ENCODE peak calls at places on chromosomes 5 and 9, in ten cellular contexts. H, C, X, F, A, M, L, T, Y and V are unnamed samples. For H3K4me1, the result is how much of the 10 kb centered on the place peaks cover.

GRCh38 chr5:171712616-171713015 is 73.0 kb upstream of the SMIM23 start:
- DNase-seq in T (no peak), L (no peak), A (no peak), C (no peak), M (no peak), X (no peak), H (no peak), Y (no peak), F (no peak), V (no peak)

GRCh38 chr5:107680799-107681198 is 10.1 kb upstream of the EFNA5 start:
- DNase-seq in T (no peak), X (no peak), A (no peak), M (no peak), Y (no peak), C (no peak), L (no peak), F (no peak), H (no peak), V (no peak)

GRCh38 chr5:181223041-181223728 is at the start of gene TRIM41:
- DNase-seq in L (peak), C (peak), F (peak), A (peak), T (peak), X (peak), H (peak), Y (peak), M (peak), V (peak)

GRCh38 chr5:102681403-102681983 is 73.6 kb upstream of the PAM start:
- DNase-seq in T (no peak), M (no peak), Y (peak), A (peak), X (peak), F (peak), H (peak), C (peak), L (peak), V (peak)

GRCh38 chr5:75707911-75708509 is 9.2 kb downstream of the POC5 start:
- DNase-seq in X (no peak), A (peak), M (no peak), F (no peak), Y (no peak), L (no peak), T (no peak), C (peak), H (no peak), V (no peak)

GRCh38 chr9:121926417-121926816 is 166.7 kb downstream of the TTLL11 start:
- DNase-seq in X (no peak), H (no peak), L (no peak), C (no peak), F (no peak), M (no peak), A (no peak), T (no peak), Y (no peak), V (no peak)

GRCh38 chr5:660491-661030 is 32.6 kb downstream of the TPPP start:
- DNase-seq in A (no peak), L (no peak), Y (no peak), M (no peak), C (no peak), F (no peak), T (peak), X (no peak), H (no peak), V (no peak)

GRCh38 chr9:131879531-131880290 is 139.8 kb upstream of the RAPGEF1 start:
- DNase-seq in H (no peak), C (no peak), F (no peak), L (no peak), T (peak), X (no peak), M (no peak), Y (no peak), A (no peak), V (no peak)

GRCh38 chr5:65482280-65482726 is 583 bp upstream of the ADAMTS6 start:
- DNase-seq in A (no peak), F (no peak), Y (no peak), C (no peak), M (no peak), L (no peak), T (no peak), H (no peak), X (no peak), V (no peak)

GRCh38 chr5:105670586-105670985 is 2000.2 kb downstream of the EFNA5 start:
- DNase-seq in L (no peak), C (peak), X (no peak), H (no peak), M (no peak), F (no peak), T (no peak), A (no peak), Y (no peak), V (no peak)

GRCh38 chr5:120942551-120942950 is 478.5 kb downstream of the PRR16 start:
- DNase-seq in M (no peak), H (no peak), L (no peak), F (no peak), A (no peak), C (no peak), Y (peak), T (no peak), X (no peak), V (no peak)

GRCh38 chr9:113210815-113211214 is 10.3 kb downstream of the FKBP15 start:
- DNase-seq in T (no peak), L (no peak), F (peak), M (no peak), X (no peak), C (no peak), Y (no peak), A (no peak), H (no peak), V (peak)

GRCh38 chr5:154543380-154543779 is 65.4 kb upstream of the HAND1 start:
- DNase-seq in A (no peak), T (no peak), X (no peak), C (no peak), H (no peak), L (no peak), F (peak), Y (no peak), M (no peak), V (no peak)

GRCh38 chr5:65334077-65334476 is 147.6 kb downstream of the ADAMTS6 start:
- DNase-seq in X (no peak), A (no peak), F (no peak), Y (peak), C (no peak), H (no peak), M (no peak), T (no peak), L (no peak), V (no peak)

GRCh38 chr5:98905857-98906688 is 22.7 kb downstream of the CHD1 start:
- DNase-seq in H (no peak), M (peak), X (no peak), Y (peak), L (no peak), C (peak), F (no peak), A (peak), T (no peak), V (no peak)

GRCh38 chr9:97594414-97594921 is 38.7 kb downstream of the TSTD2 start:
- DNase-seq in Y (peak), M (no peak), X (peak), L (no peak), H (no peak), T (no peak), A (no peak), F (no peak), C (no peak), V (no peak)

GRCh38 chr5:172943283-172943841 is 15.9 kb upstream of the RPL26L1 start:
- DNase-seq in Y (peak), M (no peak), X (no peak), T (peak), H (peak), F (no peak), C (no peak), L (peak), A (no peak), V (no peak)

GRCh38 chr9:109409998-109410397 is 88.1 kb downstream of the PTPN3 start:
- DNase-seq in T (no peak), F (no peak), M (no peak), H (no peak), A (no peak), Y (peak), L (peak), C (peak), X (no peak), V (no peak)

GRCh38 chr5:170821257-170821800 is 37.8 kb downstream of the GABRP start:
- DNase-seq in H (no peak), F (no peak), Y (no peak), T (no peak), A (no peak), L (no peak), X (no peak), M (no peak), C (no peak), V (no peak)

GRCh38 chr5:31130682-31131081 is 62.8 kb upstream of the CDH6 start:
- DNase-seq in H (no peak), Y (no peak), X (no peak), C (no peak), T (no peak), A (no peak), L (no peak), F (no peak), M (no peak), V (no peak)

GRCh38 chr5:159510282-159510681 is 180.0 kb upstream of the IL12B start:
- DNase-seq in H (peak), C (peak), M (no peak), F (peak), L (peak), X (peak), A (peak), Y (peak), T (peak), V (peak)

GRCh38 chr5:19240150-19240549 is 747.9 kb downstream of the CDH18 start:
- DNase-seq in Y (no peak), M (no peak), A (peak), L (no peak), T (no peak), H (no peak), F (no peak), X (no peak), C (no peak), V (peak)

GRCh38 chr5:111394580-111394979 is 117.8 kb downstream of the STARD4 start:
- DNase-seq in C (no peak), A (peak), H (no peak), T (no peak), F (no peak), L (no peak), Y (no peak), X (no peak), M (no peak), V (no peak)

GRCh38 chr5:13553896-13554295 is 390.6 kb downstream of the DNAH5 start:
- DNase-seq in C (peak), Y (peak), A (peak), F (peak), X (no peak), T (no peak), H (no peak), M (no peak), L (peak), V (no peak)

GRCh38 chr5:146788918-146789317 is 89.6 kb downstream of the PPP2R2B start:
- DNase-seq in H (no peak), Y (peak), A (no peak), C (no peak), X (no peak), T (no peak), F (no peak), M (no peak), L (peak), V (no peak)

GRCh38 chr9:138099803-138100598 is 222.4 kb downstream of the CACNA1B start:
- DNase-seq in H (no peak), L (no peak), A (no peak), X (no peak), C (no peak), M (no peak), F (peak), Y (no peak), T (no peak), V (peak)

GRCh38 chr9:6930827-6931226 is 173.1 kb downstream of the KDM4C start:
- DNase-seq in L (no peak), A (no peak), C (no peak), H (no peak), F (no peak), T (no peak), Y (no peak), M (no peak), X (no peak), V (no peak)

GRCh38 chr5:148939676-148940075 is 113.3 kb downstream of the ADRB2 start:
- DNase-seq in L (no peak), F (no peak), Y (no peak), C (peak), X (no peak), T (no peak), M (no peak), A (peak), H (no peak), V (no peak)

GRCh38 chr9:116669296-116669695 is 17.8 kb upstream of the TRIM32 start:
- DNase-seq in F (no peak), L (no peak), H (no peak), C (no peak), A (no peak), T (no peak), X (no peak), M (no peak), Y (no peak), V (no peak)

GRCh38 chr5:170573119-170573518 is 69.3 kb downstream of the KCNIP1 start:
- DNase-seq in L (no peak), T (no peak), X (no peak), H (no peak), F (no peak), C (no peak), M (no peak), A (no peak), Y (peak), V (no peak)

GRCh38 chr5:37837101-37838032 is 2.5 kb downstream of the GDNF start:
- DNase-seq in F (peak), Y (peak), L (peak), T (peak), M (no peak), H (peak), X (peak), A (peak), C (peak), V (peak)

GRCh38 chr9:130239741-130240241 is 25.8 kb upstream of the HMCN2 start:
- DNase-seq in X (no peak), L (no peak), F (no peak), Y (no peak), M (no peak), H (no peak), A (no peak), T (peak), C (no peak), V (peak)

GRCh38 chr5:50966986-50967385 is 300.5 kb downstream of the PARP8 start:
- DNase-seq in T (no peak), C (no peak), L (no peak), X (no peak), H (no peak), M (no peak), Y (peak), F (no peak), A (no peak), V (no peak)

GRCh38 chr9:407255-407654 is 192.6 kb downstream of the DOCK8 start:
- DNase-seq in C (peak), L (no peak), Y (no peak), M (no peak), A (no peak), X (no peak), T (no peak), F (no peak), H (peak), V (no peak)

GRCh38 chr9:83444110-83444509 is 94.1 kb downstream of the FRMD3 start:
- DNase-seq in T (no peak), X (no peak), F (peak), A (no peak), M (no peak), C (no peak), L (no peak), Y (no peak), H (peak), V (peak)

GRCh38 chr9:34282096-34282495 is 47.0 kb downstream of the KIF24 start:
- DNase-seq in F (no peak), C (no peak), M (no peak), H (no peak), T (no peak), L (no peak), X (no peak), A (no peak), Y (no peak), V (no peak)

GRCh38 chr5:151612689-151613427 is 21.7 kb upstream of the FAT2 start:
- DNase-seq in L (no peak), M (peak), F (no peak), A (peak), X (peak), Y (no peak), T (no peak), H (no peak), C (peak), V (no peak)

GRCh38 chr9:105608685-105609598 is 51.0 kb downstream of the FKTN start:
- DNase-seq in L (no peak), H (no peak), A (peak), C (peak), X (no peak), T (no peak), M (peak), Y (peak), F (no peak), V (no peak)

GRCh38 chr5:95727764-95728191 is 3.4 kb upstream of the RHOBTB3 start:
- DNase-seq in M (no peak), T (no peak), A (peak), C (no peak), X (no peak), H (no peak), Y (peak), F (no peak), L (no peak), V (no peak)

GRCh38 chr5:55303238-55303690 is 4.2 kb downstream of the DHX29 start:
- DNase-seq in H (no peak), A (peak), F (no peak), X (no peak), M (no peak), L (no peak), T (no peak), C (no peak), Y (no peak), V (no peak)

GRCh38 chr5:55304584-55304983 is 2.9 kb downstream of the DHX29 start:
- DNase-seq in Y (no peak), L (no peak), F (no peak), H (no peak), X (no peak), M (no peak), C (no peak), T (no peak), A (no peak), V (no peak)

GRCh38 chr5:55306641-55307382 is 682 bp downstream of the DHX29 start:
- DNase-seq in A (no peak), X (no peak), H (no peak), L (no peak), Y (no peak), M (no peak), C (no peak), F (peak), T (no peak), V (no peak)

GRCh38 chr5:55307383-55308253 is at the start of the genes DHX29 and MTREX:
- DNase-seq in C (peak), A (peak), L (peak), X (peak), H (peak), M (peak), Y (peak), T (peak), F (peak), V (peak)

GRCh38 chr5:55308254-55308836 is 556 bp downstream of the MTREX start:
- DNase-seq in Y (no peak), M (no peak), A (no peak), F (peak), H (no peak), T (no peak), L (no peak), C (peak), X (no peak), V (no peak)
- H3K4me1 ChIP-seq in Y (under half), M (under half), A (under half), F (under half), H (under half), T (half or more), L (under half), C (under half), X (half or more), V (half or more)

GRCh38 chr5:177498013-177498847 is 826 bp upstream of the PDLIM7 start:
- DNase-seq in M (no peak), X (peak), T (peak), F (peak), H (peak), A (peak), Y (peak), L (no peak), C (no peak), V (peak)

GRCh38 chr5:177496111-177497010 is 1.0 kb downstream of the PDLIM7 start:
- DNase-seq in F (peak), Y (peak), L (peak), A (peak), T (peak), C (peak), X (peak), H (peak), M (no peak), V (peak)

GRCh38 chr5:177497297-177498012 is at the start of gene PDLIM7:
- DNase-seq in Y (peak), C (peak), F (peak), X (peak), H (peak), A (peak), T (peak), L (peak), M (peak), V (peak)

GRCh38 chr5:177495243-177496060 is 2.0 kb downstream of the PDLIM7 start:
- DNase-seq in L (peak), H (peak), Y (peak), X (peak), F (peak), T (peak), C (peak), A (peak), M (no peak), V (no peak)

DNA sequence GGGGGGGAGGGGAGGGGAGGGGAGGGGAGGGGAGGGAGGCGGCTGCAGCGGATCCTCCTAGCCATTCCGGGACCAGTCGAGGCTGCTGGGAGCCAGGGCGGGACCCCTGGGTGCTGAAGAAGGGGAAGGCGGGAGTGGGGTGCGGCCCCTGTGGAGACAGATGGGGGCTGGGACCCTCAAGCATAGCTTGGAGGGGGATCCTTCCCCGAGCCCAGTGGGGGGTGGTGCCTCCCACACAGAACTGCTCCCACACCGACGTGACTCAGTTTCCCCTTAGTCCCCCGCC is 450 bp downstream of the PDLIM7 start:
- DNase-seq in X (no peak), H (no peak), L (no peak), C (no peak), A (no peak), T (no peak), F (no peak), Y (no peak), M (no peak), V (no peak)
- H3K4me1 ChIP-seq in X (under half), H (under half), L (under half), C (half or more), A (under half), T (half or more), F (half or more), Y (under half), M (under half), V (under half)

DNA sequence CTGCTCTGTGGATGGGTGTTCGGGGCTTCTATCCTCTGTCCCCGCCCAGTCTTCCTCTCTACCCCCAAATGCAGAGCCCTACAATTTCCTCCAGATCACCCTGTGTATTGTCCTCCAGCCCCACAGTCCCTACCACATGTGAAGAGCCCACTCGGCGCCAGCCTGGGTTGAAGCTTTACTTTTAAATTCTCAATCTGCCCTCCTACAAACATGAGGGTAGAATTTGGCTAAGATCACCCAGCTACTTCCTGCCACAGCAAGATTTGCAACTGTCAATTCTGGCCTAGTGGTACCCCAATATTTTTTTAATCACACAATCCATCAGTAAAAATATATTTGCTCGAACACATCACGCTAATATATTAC is 3.9 kb downstream of the AKNA start:
- DNase-seq in M (no peak), X (no peak), T (peak), A (no peak), C (no peak), L (no peak), F (no peak), Y (no peak), H (no peak), V (no peak)
- H3K4me1 ChIP-seq in M (half or more), X (under half), T (half or more), A (under half), C (under half), L (under half), F (under half), Y (half or more), H (under half), V (half or more)

GRCh38 chr5:34037829-34038228 is 5.2 kb downstream of the C1QTNF3 start:
- DNase-seq in A (no peak), Y (no peak), T (no peak), F (no peak), H (no peak), X (no peak), C (no peak), M (no peak), L (no peak), V (no peak)
- H3K4me1 ChIP-seq in A (under half), Y (under half), T (under half), F (under half), H (under half), X (under half), C (under half), M (under half), L (under half), V (under half)